ENCODE peak calls at places on chromosomes 4 and X, in nine cellular contexts. One of them, this sample, is unnamed.

GRCh38 chrX:152989292-152989658 is 4.6 kb downstream of the PNMA5 start:
- DNase-seq in psoas muscle: no peak
- DNase-seq in esophagus squamous epithelium: no peak
- DNase-seq in fibroblast of pulmonary artery: peak
- DNase-seq in MCF 10A: no peak
- DNase-seq in lower leg skin: no peak
- DNase-seq in fibroblast of lung: no peak
- DNase-seq in HepG2: no peak
- DNase-seq in left ventricle myocardium inferior: no peak
- DNase-seq in this sample: no peak

GRCh38 chrX:154131955-154132354 is 12.1 kb upstream of the OPN1LW start:
- DNase-seq in psoas muscle: no peak
- DNase-seq in esophagus squamous epithelium: no peak
- DNase-seq in fibroblast of pulmonary artery: no peak
- DNase-seq in MCF 10A: no peak
- DNase-seq in lower leg skin: no peak
- DNase-seq in fibroblast of lung: no peak
- DNase-seq in HepG2: peak
- DNase-seq in left ventricle myocardium inferior: no peak
- DNase-seq in this sample: no peak

GRCh38 chr4:152735302-152735917 is 44.1 kb downstream of the TIGD4 start:
- DNase-seq in psoas muscle: no peak
- DNase-seq in esophagus squamous epithelium: no peak
- DNase-seq in fibroblast of pulmonary artery: peak
- DNase-seq in MCF 10A: peak
- DNase-seq in lower leg skin: no peak
- DNase-seq in fibroblast of lung: peak
- DNase-seq in HepG2: no peak
- DNase-seq in left ventricle myocardium inferior: no peak
- DNase-seq in this sample: no peak

GRCh38 chrX:56726609-56727008 is 2.4 kb upstream of the NBDY start:
- DNase-seq in psoas muscle: no peak
- DNase-seq in esophagus squamous epithelium: no peak
- DNase-seq in fibroblast of pulmonary artery: peak
- DNase-seq in MCF 10A: peak
- DNase-seq in lower leg skin: peak
- DNase-seq in fibroblast of lung: peak
- DNase-seq in HepG2: peak
- DNase-seq in left ventricle myocardium inferior: no peak
- DNase-seq in this sample: no peak

GRCh38 chr4:184860018-184860530 is 34.3 kb upstream of the ACSL1 start:
- DNase-seq in psoas muscle: no peak
- DNase-seq in esophagus squamous epithelium: no peak
- DNase-seq in fibroblast of pulmonary artery: no peak
- DNase-seq in MCF 10A: no peak
- DNase-seq in lower leg skin: no peak
- DNase-seq in fibroblast of lung: no peak
- DNase-seq in HepG2: no peak
- DNase-seq in left ventricle myocardium inferior: no peak
- DNase-seq in this sample: no peak

GRCh38 chrX:44216171-44216570 is 127.3 kb downstream of the EFHC2 start:
- DNase-seq in psoas muscle: no peak
- DNase-seq in esophagus squamous epithelium: no peak
- DNase-seq in fibroblast of pulmonary artery: no peak
- DNase-seq in MCF 10A: no peak
- DNase-seq in lower leg skin: no peak
- DNase-seq in fibroblast of lung: no peak
- DNase-seq in HepG2: no peak
- DNase-seq in left ventricle myocardium inferior: no peak
- DNase-seq in this sample: no peak

GRCh38 chrX:154059729-154060245 is 37.7 kb downstream of the MECP2 start:
- DNase-seq in psoas muscle: no peak
- DNase-seq in esophagus squamous epithelium: no peak
- DNase-seq in fibroblast of pulmonary artery: no peak
- DNase-seq in MCF 10A: no peak
- DNase-seq in lower leg skin: no peak
- DNase-seq in fibroblast of lung: no peak
- DNase-seq in HepG2: no peak
- DNase-seq in left ventricle myocardium inferior: no peak
- DNase-seq in this sample: no peak

GRCh38 chr4:77040856-77041576 is 34.8 kb downstream of the CCNI start:
- DNase-seq in psoas muscle: no peak
- DNase-seq in esophagus squamous epithelium: no peak
- DNase-seq in fibroblast of pulmonary artery: no peak
- DNase-seq in MCF 10A: no peak
- DNase-seq in lower leg skin: no peak
- DNase-seq in fibroblast of lung: peak
- DNase-seq in HepG2: no peak
- DNase-seq in left ventricle myocardium inferior: no peak
- DNase-seq in this sample: no peak

GRCh38 chr4:104457308-104457981 is 37.2 kb downstream of the CXXC4 start:
- DNase-seq in psoas muscle: no peak
- DNase-seq in esophagus squamous epithelium: no peak
- DNase-seq in fibroblast of pulmonary artery: no peak
- DNase-seq in MCF 10A: no peak
- DNase-seq in lower leg skin: no peak
- DNase-seq in fibroblast of lung: no peak
- DNase-seq in HepG2: no peak
- DNase-seq in left ventricle myocardium inferior: no peak
- DNase-seq in this sample: no peak

GRCh38 chr4:52833941-52834525 is 28.1 kb upstream of the RASL11B start:
- DNase-seq in psoas muscle: no peak
- DNase-seq in esophagus squamous epithelium: no peak
- DNase-seq in fibroblast of pulmonary artery: no peak
- DNase-seq in MCF 10A: peak
- DNase-seq in lower leg skin: no peak
- DNase-seq in fibroblast of lung: peak
- DNase-seq in HepG2: no peak
- DNase-seq in left ventricle myocardium inferior: no peak
- DNase-seq in this sample: no peak

GRCh38 chr4:156961241-156962068 is 10.1 kb downstream of the PDGFC start:
- DNase-seq in psoas muscle: no peak
- DNase-seq in esophagus squamous epithelium: no peak
- DNase-seq in fibroblast of pulmonary artery: no peak
- DNase-seq in MCF 10A: no peak
- DNase-seq in lower leg skin: no peak
- DNase-seq in fibroblast of lung: peak
- DNase-seq in HepG2: no peak
- DNase-seq in left ventricle myocardium inferior: no peak
- DNase-seq in this sample: no peak

GRCh38 chr4:40502220-40502619 is 127.4 kb downstream of the RBM47 start:
- DNase-seq in psoas muscle: no peak
- DNase-seq in esophagus squamous epithelium: no peak
- DNase-seq in fibroblast of pulmonary artery: no peak
- DNase-seq in MCF 10A: no peak
- DNase-seq in lower leg skin: no peak
- DNase-seq in fibroblast of lung: no peak
- DNase-seq in HepG2: no peak
- DNase-seq in left ventricle myocardium inferior: no peak
- DNase-seq in this sample: no peak

GRCh38 chrX:132751043-132751690 is 207.3 kb downstream of the HS6ST2 start:
- DNase-seq in psoas muscle: no peak
- DNase-seq in esophagus squamous epithelium: no peak
- DNase-seq in fibroblast of pulmonary artery: no peak
- DNase-seq in MCF 10A: no peak
- DNase-seq in lower leg skin: no peak
- DNase-seq in fibroblast of lung: no peak
- DNase-seq in HepG2: no peak
- DNase-seq in left ventricle myocardium inferior: no peak
- DNase-seq in this sample: no peak

GRCh38 chrX:47958943-47959342 is 44.8 kb downstream of the ZNF182 start:
- DNase-seq in psoas muscle: no peak
- DNase-seq in esophagus squamous epithelium: no peak
- DNase-seq in fibroblast of pulmonary artery: peak
- DNase-seq in MCF 10A: peak
- DNase-seq in lower leg skin: no peak
- DNase-seq in fibroblast of lung: no peak
- DNase-seq in HepG2: peak
- DNase-seq in left ventricle myocardium inferior: no peak
- DNase-seq in this sample: no peak

GRCh38 chr4:57154191-57154590 is 44.0 kb upstream of the IGFBP7 start:
- DNase-seq in psoas muscle: no peak
- DNase-seq in esophagus squamous epithelium: no peak
- DNase-seq in fibroblast of pulmonary artery: peak
- DNase-seq in MCF 10A: peak
- DNase-seq in lower leg skin: no peak
- DNase-seq in fibroblast of lung: peak
- DNase-seq in HepG2: no peak
- DNase-seq in left ventricle myocardium inferior: no peak
- DNase-seq in this sample: no peak

GRCh38 chr4:109572154-109572553 is 12.1 kb downstream of the MCUB start:
- DNase-seq in psoas muscle: no peak
- DNase-seq in esophagus squamous epithelium: no peak
- DNase-seq in fibroblast of pulmonary artery: no peak
- DNase-seq in MCF 10A: no peak
- DNase-seq in lower leg skin: no peak
- DNase-seq in fibroblast of lung: no peak
- DNase-seq in HepG2: no peak
- DNase-seq in left ventricle myocardium inferior: no peak
- DNase-seq in this sample: no peak

GRCh38 chr4:109574931-109575804 is 15.1 kb downstream of the MCUB start:
- DNase-seq in psoas muscle: no peak
- DNase-seq in esophagus squamous epithelium: no peak
- DNase-seq in fibroblast of pulmonary artery: no peak
- DNase-seq in MCF 10A: no peak
- DNase-seq in lower leg skin: no peak
- DNase-seq in fibroblast of lung: no peak
- DNase-seq in HepG2: no peak
- DNase-seq in left ventricle myocardium inferior: no peak
- DNase-seq in this sample: no peak

GRCh38 chr4:109571494-109571893 is 11.4 kb downstream of the MCUB start:
- DNase-seq in psoas muscle: no peak
- DNase-seq in esophagus squamous epithelium: no peak
- DNase-seq in fibroblast of pulmonary artery: no peak
- DNase-seq in MCF 10A: no peak
- DNase-seq in lower leg skin: no peak
- DNase-seq in fibroblast of lung: no peak
- DNase-seq in HepG2: no peak
- DNase-seq in left ventricle myocardium inferior: no peak
- DNase-seq in this sample: no peak

GRCh38 chr4:109576462-109576861 is 16.4 kb downstream of the MCUB start:
- DNase-seq in psoas muscle: no peak
- DNase-seq in esophagus squamous epithelium: no peak
- DNase-seq in fibroblast of pulmonary artery: peak
- DNase-seq in MCF 10A: no peak
- DNase-seq in lower leg skin: no peak
- DNase-seq in fibroblast of lung: peak
- DNase-seq in HepG2: no peak
- DNase-seq in left ventricle myocardium inferior: no peak
- DNase-seq in this sample: no peak

GRCh38 chr4:109574443-109574850 is 14.4 kb downstream of the MCUB start:
- DNase-seq in psoas muscle: no peak
- DNase-seq in esophagus squamous epithelium: no peak
- DNase-seq in fibroblast of pulmonary artery: peak
- DNase-seq in MCF 10A: peak
- DNase-seq in lower leg skin: no peak
- DNase-seq in fibroblast of lung: no peak
- DNase-seq in HepG2: peak
- DNase-seq in left ventricle myocardium inferior: no peak
- DNase-seq in this sample: no peak
- TF ChIP-seq CTCF in psoas muscle: no peak
- TF ChIP-seq CTCF in esophagus squamous epithelium: peak
- TF ChIP-seq CTCF in fibroblast of pulmonary artery: peak
- TF ChIP-seq CTCF in MCF 10A: no peak
- TF ChIP-seq CTCF in lower leg skin: no peak
- TF ChIP-seq CTCF in fibroblast of lung: no peak
- TF ChIP-seq CTCF in HepG2: peak
- TF ChIP-seq CTCF in left ventricle myocardium inferior: peak
- TF ChIP-seq CTCF in this sample: no peak

DNA sequence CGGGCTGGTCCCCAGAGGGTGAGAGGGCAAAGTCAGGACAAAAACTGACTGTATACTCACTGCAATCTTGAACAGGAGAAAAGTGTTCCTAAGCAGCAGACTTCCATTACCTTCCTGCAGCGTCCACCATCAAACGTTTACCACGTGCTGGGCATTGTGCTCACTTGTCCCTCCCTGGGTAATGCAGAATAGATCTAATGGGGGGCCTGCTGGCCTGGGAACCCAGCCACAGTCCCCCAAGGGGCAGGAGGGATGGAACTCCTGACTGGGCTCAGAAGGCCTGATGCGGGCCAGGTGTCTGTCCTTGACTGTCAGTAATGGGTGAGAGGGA is 37.6 kb upstream of the FAM156A start:
- DNase-seq in psoas muscle: no peak
- DNase-seq in esophagus squamous epithelium: no peak
- DNase-seq in fibroblast of pulmonary artery: no peak
- DNase-seq in MCF 10A: no peak
- DNase-seq in lower leg skin: no peak
- DNase-seq in fibroblast of lung: no peak
- DNase-seq in HepG2: no peak
- DNase-seq in left ventricle myocardium inferior: no peak
- DNase-seq in this sample: no peak
- TF ChIP-seq CTCF in psoas muscle: no peak
- TF ChIP-seq CTCF in esophagus squamous epithelium: no peak
- TF ChIP-seq CTCF in fibroblast of pulmonary artery: no peak
- TF ChIP-seq CTCF in MCF 10A: no peak
- TF ChIP-seq CTCF in lower leg skin: no peak
- TF ChIP-seq CTCF in fibroblast of lung: no peak
- TF ChIP-seq CTCF in HepG2: no peak
- TF ChIP-seq CTCF in left ventricle myocardium inferior: no peak
- TF ChIP-seq CTCF in this sample: peak

GRCh38 chrX:136162827-136163427 is 15.6 kb downstream of the FHL1 start:
- DNase-seq in psoas muscle: peak
- DNase-seq in esophagus squamous epithelium: no peak
- DNase-seq in fibroblast of pulmonary artery: peak
- DNase-seq in MCF 10A: peak
- DNase-seq in lower leg skin: no peak
- DNase-seq in fibroblast of lung: peak
- DNase-seq in HepG2: peak
- DNase-seq in left ventricle myocardium inferior: peak
- DNase-seq in this sample: no peak
- TF ChIP-seq CTCF in psoas muscle: peak
- TF ChIP-seq CTCF in esophagus squamous epithelium: peak
- TF ChIP-seq CTCF in fibroblast of pulmonary artery: peak
- TF ChIP-seq CTCF in MCF 10A: peak
- TF ChIP-seq CTCF in lower leg skin: no peak
- TF ChIP-seq CTCF in fibroblast of lung: peak
- TF ChIP-seq CTCF in HepG2: peak
- TF ChIP-seq CTCF in left ventricle myocardium inferior: peak
- TF ChIP-seq CTCF in this sample: no peak

DNA sequence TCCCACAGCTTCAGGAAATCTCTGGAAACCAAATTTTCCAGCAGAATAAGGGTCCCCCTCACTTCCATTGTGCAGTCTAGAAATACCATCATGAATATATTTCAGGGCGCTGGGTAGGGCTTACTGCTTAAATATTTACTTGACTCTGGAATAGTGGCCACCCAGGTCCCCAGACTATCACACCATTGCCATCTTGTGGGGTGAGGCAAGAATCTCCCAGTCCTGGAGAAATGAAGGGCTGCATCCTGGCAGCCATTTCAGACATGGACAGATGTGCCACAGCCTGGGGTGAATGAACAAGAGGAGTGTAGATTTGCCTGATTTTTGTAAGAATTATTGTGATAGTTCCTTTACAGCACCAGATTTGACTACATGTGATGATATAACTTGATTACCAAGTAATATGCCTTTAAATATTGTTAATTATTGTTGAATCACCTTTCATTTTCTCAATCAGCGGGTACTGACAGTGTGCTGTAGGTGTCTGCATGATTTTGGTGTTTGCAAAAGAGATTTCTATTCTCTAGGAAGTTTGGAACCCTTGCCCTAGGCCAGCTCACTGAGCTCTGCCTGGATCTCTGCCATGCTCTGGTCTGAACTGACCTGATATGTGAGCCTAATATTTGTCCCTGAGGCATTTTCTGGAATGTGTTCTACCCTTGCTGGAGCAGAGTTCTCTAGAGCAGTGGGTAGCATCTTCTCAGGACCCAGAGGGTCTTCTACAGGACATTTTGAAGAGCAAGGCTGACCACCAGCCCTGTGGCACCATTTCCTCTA is 183.4 kb downstream of the KIT start:
- DNase-seq in psoas muscle: no peak
- DNase-seq in esophagus squamous epithelium: no peak
- DNase-seq in fibroblast of pulmonary artery: peak
- DNase-seq in MCF 10A: peak
- DNase-seq in lower leg skin: no peak
- DNase-seq in fibroblast of lung: no peak
- DNase-seq in HepG2: no peak
- DNase-seq in left ventricle myocardium inferior: no peak
- DNase-seq in this sample: no peak
- TF ChIP-seq CTCF in psoas muscle: no peak
- TF ChIP-seq CTCF in esophagus squamous epithelium: no peak
- TF ChIP-seq CTCF in fibroblast of pulmonary artery: no peak
- TF ChIP-seq CTCF in MCF 10A: no peak
- TF ChIP-seq CTCF in lower leg skin: no peak
- TF ChIP-seq CTCF in fibroblast of lung: peak
- TF ChIP-seq CTCF in HepG2: peak
- TF ChIP-seq CTCF in left ventricle myocardium inferior: peak
- TF ChIP-seq CTCF in this sample: no peak

This sample was measured in mesothelial cell of epicardium.